ENCODE peak calls at places on chromosomes 11 and 22, in six cellular contexts. One of them, this sample, is unnamed.

GRCh38 chr11:110251837-110252236 is 44.6 kb downstream of the RDX start:
- DNase-seq in amniotic stem cell: peak; percentile 13
- DNase-seq in GM12864: no peak
- DNase-seq in ELR: peak; percentile 69
- DNase-seq in sigmoid colon: no peak
- DNase-seq in Calu3: peak; percentile 5
- DNase-seq in this sample: no peak

GRCh38 chr22:21443735-21444421 is 23.3 kb upstream of the TMEM191C start:
- DNase-seq in amniotic stem cell: no peak
- DNase-seq in GM12864: no peak
- DNase-seq in ELR: no peak
- DNase-seq in sigmoid colon: peak; percentile 42
- DNase-seq in Calu3: no peak
- DNase-seq in this sample: peak; percentile 19

GRCh38 chr11:20671856-20672546 is 2.6 kb downstream of the NELL1 start:
- DNase-seq in amniotic stem cell: no peak
- DNase-seq in GM12864: no peak
- DNase-seq in ELR: peak; percentile 5
- DNase-seq in sigmoid colon: no peak
- DNase-seq in Calu3: no peak
- DNase-seq in this sample: no peak

GRCh38 chr11:96134622-96135021 is 208.4 kb downstream of the MAML2 start:
- DNase-seq in amniotic stem cell: no peak
- DNase-seq in GM12864: no peak
- DNase-seq in ELR: no peak
- DNase-seq in sigmoid colon: no peak
- DNase-seq in Calu3: no peak
- DNase-seq in this sample: no peak

GRCh38 chr11:82818399-82819043 is 81.7 kb downstream of the PRCP start:
- DNase-seq in amniotic stem cell: no peak
- DNase-seq in GM12864: no peak
- DNase-seq in ELR: no peak
- DNase-seq in sigmoid colon: no peak
- DNase-seq in Calu3: no peak
- DNase-seq in this sample: no peak

GRCh38 chr11:69463892-69464620 is 17.4 kb upstream of the LINC01488 start:
- DNase-seq in amniotic stem cell: no peak
- DNase-seq in GM12864: no peak
- DNase-seq in ELR: no peak
- DNase-seq in sigmoid colon: no peak
- DNase-seq in Calu3: no peak
- DNase-seq in this sample: no peak

GRCh38 chr11:71096751-71097388 is 155.5 kb downstream of the SHANK2 start:
- DNase-seq in amniotic stem cell: no peak
- DNase-seq in GM12864: no peak
- DNase-seq in ELR: peak; percentile 0
- DNase-seq in sigmoid colon: no peak
- DNase-seq in Calu3: no peak
- DNase-seq in this sample: no peak

GRCh38 chr22:50139843-50140415 is 30.6 kb upstream of the PANX2 start:
- DNase-seq in amniotic stem cell: no peak
- DNase-seq in GM12864: no peak
- DNase-seq in ELR: no peak
- DNase-seq in sigmoid colon: no peak
- DNase-seq in Calu3: no peak
- DNase-seq in this sample: no peak

GRCh38 chr11:11243790-11244469 is 109.1 kb downstream of the CSNK2A3 start:
- DNase-seq in amniotic stem cell: no peak
- DNase-seq in GM12864: no peak
- DNase-seq in ELR: peak; percentile 9
- DNase-seq in sigmoid colon: no peak
- DNase-seq in Calu3: peak; percentile 42
- DNase-seq in this sample: no peak

GRCh38 chr11:110711776-110712642 is at the start of gene ARHGAP20:
- DNase-seq in amniotic stem cell: no peak
- DNase-seq in GM12864: no peak
- DNase-seq in ELR: peak; percentile 45
- DNase-seq in sigmoid colon: peak; percentile 85
- DNase-seq in Calu3: no peak
- DNase-seq in this sample: peak; percentile 78

GRCh38 chr11:66857234-66857926 is 516 bp downstream of the LRFN4 start:
- DNase-seq in amniotic stem cell: no peak
- DNase-seq in GM12864: no peak
- DNase-seq in ELR: peak; percentile 46
- DNase-seq in sigmoid colon: peak; percentile 63
- DNase-seq in Calu3: peak; percentile 14
- DNase-seq in this sample: no peak

GRCh38 chr11:20137637-20138036 is 22.6 kb downstream of the DBX1 start:
- DNase-seq in amniotic stem cell: no peak
- DNase-seq in GM12864: no peak
- DNase-seq in ELR: no peak
- DNase-seq in sigmoid colon: no peak
- DNase-seq in Calu3: no peak
- DNase-seq in this sample: no peak

GRCh38 chr11:115297330-115297729 is 206.9 kb downstream of the CADM1 start:
- DNase-seq in amniotic stem cell: no peak
- DNase-seq in GM12864: no peak
- DNase-seq in ELR: no peak
- DNase-seq in sigmoid colon: no peak
- DNase-seq in Calu3: no peak
- DNase-seq in this sample: no peak

GRCh38 chr22:23557467-23557866 is 22.6 kb downstream of the IGLL1 start:
- DNase-seq in amniotic stem cell: no peak
- DNase-seq in GM12864: no peak
- DNase-seq in ELR: no peak
- DNase-seq in sigmoid colon: no peak
- DNase-seq in Calu3: no peak
- DNase-seq in this sample: no peak

GRCh38 chr11:41613321-41613720 is 153.9 kb upstream of the LRRC4C start:
- DNase-seq in amniotic stem cell: no peak
- DNase-seq in GM12864: no peak
- DNase-seq in ELR: no peak
- DNase-seq in sigmoid colon: no peak
- DNase-seq in Calu3: no peak
- DNase-seq in this sample: no peak

GRCh38 chr11:45848654-45849081 is 1.4 kb downstream of the CRY2 start:
- DNase-seq in amniotic stem cell: no peak
- DNase-seq in GM12864: no peak
- DNase-seq in ELR: no peak
- DNase-seq in sigmoid colon: no peak
- DNase-seq in Calu3: no peak
- DNase-seq in this sample: no peak